ENCODE peak calls at places on chromosomes 16 and 17, in seven cellular contexts. R is AG04450, L is AG09319, F is upper lobe of right lung, B is brain microvascular endothelial cell, U is A549, K is spleen. P is an unnamed sample.

GRCh38 chr17:38428150-38428642 is at the start of gene ARHGAP23:
- DNase-seq in R (peak), L (no peak), F (peak), B (no peak), U (peak), K (peak), P (peak)

GRCh38 chr17:17837380-17837821 is 615 bp upstream of the SREBF1 start:
- DNase-seq in R (no peak), L (peak), F (no peak), B (peak), U (peak), K (no peak), P (no peak)

GRCh38 chr17:81386646-81387234 is 8.5 kb upstream of the BAHCC1 start:
- DNase-seq in R (no peak), L (no peak), F (peak), B (no peak), U (no peak), K (no peak), P (no peak)

GRCh38 chr16:11145173-11145820 is 110.7 kb downstream of the SOCS1 start:
- DNase-seq in R (no peak), L (no peak), F (no peak), B (no peak), U (no peak), K (no peak), P (no peak)

GRCh38 chr17:57051886-57052342 is 33.1 kb upstream of the AKAP1 start:
- DNase-seq in R (no peak), L (no peak), F (no peak), B (no peak), U (no peak), K (no peak), P (no peak)

GRCh38 chr16:27355610-27356009 is 41.8 kb downstream of the IL4R start:
- DNase-seq in R (no peak), L (no peak), F (peak), B (peak), U (no peak), K (peak), P (no peak)

GRCh38 chr16:4591706-4592470 is 22.8 kb downstream of the UBALD1 start:
- DNase-seq in R (no peak), L (no peak), F (no peak), B (no peak), U (no peak), K (no peak), P (no peak)

GRCh38 chr17:76599699-76600460 is 14.2 kb upstream of the ST6GALNAC2 start:
- DNase-seq in R (no peak), L (no peak), F (peak), B (no peak), U (no peak), K (no peak), P (no peak)

GRCh38 chr17:28416703-28417311 is 10.8 kb upstream of the SLC46A1 start:
- DNase-seq in R (peak), L (no peak), F (no peak), B (peak), U (peak), K (no peak), P (peak)

GRCh38 chr16:86325895-86326294 is 184.4 kb upstream of the FOXF1 start:
- DNase-seq in R (no peak), L (no peak), F (no peak), B (no peak), U (no peak), K (no peak), P (no peak)

GRCh38 chr17:8696456-8696855 is 48.2 kb downstream of the CCDC42 start:
- DNase-seq in R (no peak), L (no peak), F (no peak), B (no peak), U (no peak), K (no peak), P (no peak)

GRCh38 chr17:76233588-76234353 is 6.5 kb downstream of the RNF157 start:
- DNase-seq in R (no peak), L (no peak), F (no peak), B (no peak), U (no peak), K (no peak), P (no peak)

GRCh38 chr16:49112754-49113153 is 168.9 kb downstream of the CBLN1 start:
- DNase-seq in R (no peak), L (no peak), F (no peak), B (no peak), U (no peak), K (no peak), P (no peak)

GRCh38 chr17:53749178-53749577 is 73.5 kb upstream of the KIF2B start:
- DNase-seq in R (no peak), L (no peak), F (no peak), B (no peak), U (no peak), K (no peak), P (no peak)

GRCh38 chr16:80968386-80969113 is 38.1 kb downstream of the CMC2 start:
- DNase-seq in R (no peak), L (no peak), F (no peak), B (peak), U (peak), K (no peak), P (no peak)

GRCh38 chr17:16371742-16372141 is 9.1 kb upstream of the UBB start:
- DNase-seq in R (peak), L (peak), F (no peak), B (peak), U (no peak), K (no peak), P (no peak)

GRCh38 chr17:76534831-76535732 is 2.4 kb downstream of the CYGB start:
- DNase-seq in R (no peak), L (no peak), F (peak), B (no peak), U (no peak), K (peak), P (no peak)

GRCh38 chr17:7147772-7148171 is 31.4 kb downstream of the ASGR1 start:
- DNase-seq in R (no peak), L (no peak), F (no peak), B (no peak), U (no peak), K (peak), P (no peak)

GRCh38 chr16:12095275-12096161 is 119.0 kb downstream of the SNX29 start:
- DNase-seq in R (peak), L (no peak), F (peak), B (peak), U (peak), K (peak), P (peak)

GRCh38 chr16:75250809-75251279 is 580 bp downstream of the BCAR1 start:
- DNase-seq in R (no peak), L (no peak), F (peak), B (no peak), U (peak), K (no peak), P (peak)

GRCh38 chr17:80397686-80398085 is 17.3 kb upstream of the ENDOV start:
- DNase-seq in R (no peak), L (no peak), F (no peak), B (no peak), U (no peak), K (no peak), P (no peak)

GRCh38 chr16:17370233-17371013 is 100.3 kb downstream of the XYLT1 start:
- DNase-seq in R (no peak), L (no peak), F (no peak), B (no peak), U (no peak), K (no peak), P (no peak)

GRCh38 chr17:82205720-82206508 is 6.7 kb downstream of the CCDC57 start:
- DNase-seq in R (peak), L (peak), F (peak), B (peak), U (peak), K (peak), P (peak)

GRCh38 chr17:6241996-6242395 is 171.8 kb downstream of the WSCD1 start:
- DNase-seq in R (no peak), L (no peak), F (no peak), B (no peak), U (no peak), K (no peak), P (no peak)

GRCh38 chr16:530111-530817 is 2.8 kb downstream of the CAPN15 start:
- DNase-seq in R (no peak), L (no peak), F (no peak), B (no peak), U (no peak), K (no peak), P (no peak)

GRCh38 chr17:32927201-32927723 is 691 bp upstream of the TMEM98 start:
- DNase-seq in R (no peak), L (no peak), F (no peak), B (no peak), U (no peak), K (no peak), P (no peak)

GRCh38 chr17:45228121-45228941 is 6.6 kb downstream of the FMNL1 start:
- DNase-seq in R (no peak), L (no peak), F (no peak), B (no peak), U (no peak), K (peak), P (no peak)

GRCh38 chr17:81890447-81891302 is 711 bp downstream of the ALYREF start:
- DNase-seq in R (no peak), L (no peak), F (no peak), B (no peak), U (no peak), K (peak), P (no peak)

GRCh38 chr17:73514146-73514863 is 129.9 kb downstream of the SDK2 start:
- DNase-seq in R (no peak), L (no peak), F (no peak), B (no peak), U (no peak), K (no peak), P (no peak)

GRCh38 chr16:50372611-50373344 is 4.0 kb upstream of the BRD7 start:
- DNase-seq in R (no peak), L (peak), F (no peak), B (no peak), U (no peak), K (no peak), P (no peak)

GRCh38 chr16:24562811-24563210 is 23.4 kb downstream of the RBBP6 start:
- DNase-seq in R (no peak), L (no peak), F (no peak), B (no peak), U (no peak), K (no peak), P (no peak)

GRCh38 chr16:87203060-87203656 is 114.0 kb downstream of the C16orf95 start:
- DNase-seq in R (peak), L (peak), F (peak), B (peak), U (peak), K (no peak), P (peak)

GRCh38 chr16:75258807-75259141 is 7.3 kb upstream of the BCAR1 start:
- DNase-seq in R (no peak), L (no peak), F (no peak), B (no peak), U (no peak), K (no peak), P (no peak)

DNA sequence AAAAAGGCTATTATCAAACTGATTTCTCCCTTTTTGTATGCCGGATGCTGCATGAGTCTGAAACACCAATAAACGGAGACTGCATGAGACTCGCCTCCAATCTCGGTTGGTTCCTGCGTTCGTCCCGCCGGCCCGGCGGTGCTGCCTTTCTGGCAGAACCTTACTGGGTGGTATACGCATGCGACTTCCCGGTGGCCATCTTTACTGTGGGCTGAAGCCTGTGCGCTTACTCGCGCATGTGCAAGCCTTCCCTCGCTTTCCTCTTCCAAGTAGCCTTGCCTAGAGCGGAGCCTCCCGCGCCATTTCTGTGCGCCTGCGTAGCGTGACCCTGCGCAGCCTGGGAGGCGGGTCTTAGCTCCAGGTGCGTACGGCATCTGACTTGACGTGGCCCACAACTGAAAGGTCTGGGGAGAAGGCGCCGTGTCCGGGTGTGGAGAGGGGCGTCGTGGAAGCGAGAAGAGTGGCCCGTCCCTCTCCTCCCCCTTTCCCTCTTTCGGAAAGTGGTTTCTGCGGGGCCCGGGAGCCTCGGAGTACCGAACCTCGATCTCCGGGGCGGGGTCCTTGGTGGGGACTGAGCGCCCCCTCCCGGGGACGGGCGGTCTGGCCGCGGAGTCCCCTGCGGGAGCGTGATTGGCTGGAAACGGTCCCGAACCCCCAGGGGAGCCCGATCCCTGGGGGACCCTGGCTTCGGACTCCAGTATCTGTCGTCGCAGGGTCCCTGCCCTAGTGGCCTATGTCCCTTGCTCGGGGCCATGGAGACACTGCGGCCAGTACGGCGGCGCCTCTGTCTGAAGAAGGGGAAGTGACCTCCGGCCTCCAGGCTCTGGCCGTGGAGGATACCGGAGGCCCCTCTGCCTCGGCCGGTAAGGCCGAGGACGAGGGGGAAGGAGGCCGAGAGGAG is at the start of gene PAGR1:
- DNase-seq in R (peak), L (peak), F (peak), B (peak), U (peak), K (peak), P (peak)
- TF ChIP-seq CTCF in R (peak), L (peak), F (peak), B (peak), U (peak), K (peak), P (peak)

GRCh38 chr16:61946019-61946418 is 90.2 kb downstream of the CDH8 start:
- DNase-seq in R (no peak), L (no peak), F (no peak), B (no peak), U (no peak), K (no peak), P (no peak)
- TF ChIP-seq CTCF in R (no peak), L (no peak), F (no peak), B (peak), U (no peak), K (no peak), P (no peak)

GRCh38 chr16:66930189-66930588 is 4.0 kb downstream of the CIAO2B start:
- DNase-seq in R (no peak), L (no peak), F (no peak), B (peak), U (no peak), K (no peak), P (no peak)
- TF ChIP-seq CTCF in R (no peak), L (no peak), F (no peak), B (no peak), U (no peak), K (no peak), P (no peak)

DNA sequence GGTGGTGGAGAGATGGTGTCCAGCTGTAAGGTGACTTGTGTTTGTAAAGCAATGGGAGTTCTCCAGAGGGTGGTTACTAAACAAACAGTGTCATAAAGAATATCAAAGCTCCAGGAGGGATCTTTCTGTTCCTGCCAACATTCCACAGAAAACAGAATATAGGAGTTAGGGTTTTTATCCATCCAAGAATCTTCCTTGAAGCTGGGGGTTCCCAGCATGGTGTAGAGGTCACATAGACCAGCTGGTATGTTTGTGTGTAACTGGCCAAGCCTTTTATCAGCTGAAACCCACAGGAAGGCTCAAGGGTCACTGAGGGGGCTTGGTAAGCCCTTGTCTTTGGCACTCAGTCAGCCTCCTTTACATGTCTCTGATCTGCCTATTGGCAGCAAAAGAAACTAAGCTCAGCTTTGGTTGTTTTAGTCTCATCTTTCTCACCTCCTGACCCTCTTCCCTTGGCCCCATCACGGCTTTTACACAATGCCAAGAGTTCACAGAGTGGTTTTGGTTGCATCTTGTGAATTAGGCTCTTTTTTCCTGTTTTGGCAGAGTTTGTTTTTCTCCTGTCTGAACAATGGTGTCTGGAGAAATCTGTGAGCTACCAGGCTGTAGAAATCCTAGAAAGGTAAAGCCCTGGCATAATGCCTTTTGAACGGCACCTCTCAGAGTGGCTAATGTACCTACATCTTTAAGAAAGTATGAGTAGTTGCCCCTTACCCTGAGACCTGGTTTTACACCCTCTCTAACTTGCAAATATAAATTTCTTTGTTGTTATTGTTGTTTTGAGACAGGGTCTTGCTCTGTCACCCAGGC is 4.6 kb downstream of the CNTD1 start:
- DNase-seq in R (peak), L (no peak), F (no peak), B (no peak), U (no peak), K (no peak), P (no peak)
- TF ChIP-seq CTCF in R (no peak), L (no peak), F (no peak), B (no peak), U (no peak), K (no peak), P (no peak)

GRCh38 chr16:52554334-52554733 is 7.4 kb upstream of the TOX3 start:
- DNase-seq in R (no peak), L (no peak), F (no peak), B (no peak), U (no peak), K (no peak), P (no peak)

GRCh38 chr16:52552643-52553042 is 5.7 kb upstream of the TOX3 start:
- DNase-seq in R (no peak), L (no peak), F (no peak), B (no peak), U (no peak), K (no peak), P (no peak)

GRCh38 chr16:52555572-52555971 is 8.6 kb upstream of the TOX3 start:
- DNase-seq in R (no peak), L (no peak), F (no peak), B (no peak), U (no peak), K (no peak), P (no peak)

GRCh38 chr16:52556083-52556482 is 9.1 kb upstream of the TOX3 start:
- DNase-seq in R (no peak), L (no peak), F (no peak), B (no peak), U (no peak), K (no peak), P (no peak)

GRCh38 chr16:52553322-52553721 is 6.4 kb upstream of the TOX3 start:
- DNase-seq in R (no peak), L (no peak), F (no peak), B (no peak), U (no peak), K (no peak), P (no peak)
- TF ChIP-seq CTCF in R (peak), L (no peak), F (no peak), B (peak), U (peak), K (no peak), P (peak)

GRCh38 chr17:49513044-49513395 is 17.9 kb downstream of the NGFR start:
- DNase-seq in R (no peak), L (no peak), F (peak), B (no peak), U (no peak), K (peak), P (no peak)

GRCh38 chr17:49513616-49514373 is 18.7 kb downstream of the NGFR start:
- DNase-seq in R (no peak), L (no peak), F (peak), B (no peak), U (no peak), K (peak), P (no peak)

GRCh38 chr17:49515196-49515770 is 20.2 kb downstream of the NGFR start:
- DNase-seq in R (peak), L (peak), F (peak), B (peak), U (peak), K (peak), P (peak)

GRCh38 chr17:49516190-49516589 is 21.1 kb downstream of the NGFR start:
- DNase-seq in R (no peak), L (no peak), F (no peak), B (no peak), U (no peak), K (peak), P (no peak)

GRCh38 chr17:49514374-49514738 is 19.3 kb downstream of the NGFR start:
- DNase-seq in R (no peak), L (no peak), F (no peak), B (no peak), U (peak), K (peak), P (no peak)
- TF ChIP-seq CTCF in R (peak), L (peak), F (no peak), B (peak), U (no peak), K (no peak), P (peak)

DNA sequence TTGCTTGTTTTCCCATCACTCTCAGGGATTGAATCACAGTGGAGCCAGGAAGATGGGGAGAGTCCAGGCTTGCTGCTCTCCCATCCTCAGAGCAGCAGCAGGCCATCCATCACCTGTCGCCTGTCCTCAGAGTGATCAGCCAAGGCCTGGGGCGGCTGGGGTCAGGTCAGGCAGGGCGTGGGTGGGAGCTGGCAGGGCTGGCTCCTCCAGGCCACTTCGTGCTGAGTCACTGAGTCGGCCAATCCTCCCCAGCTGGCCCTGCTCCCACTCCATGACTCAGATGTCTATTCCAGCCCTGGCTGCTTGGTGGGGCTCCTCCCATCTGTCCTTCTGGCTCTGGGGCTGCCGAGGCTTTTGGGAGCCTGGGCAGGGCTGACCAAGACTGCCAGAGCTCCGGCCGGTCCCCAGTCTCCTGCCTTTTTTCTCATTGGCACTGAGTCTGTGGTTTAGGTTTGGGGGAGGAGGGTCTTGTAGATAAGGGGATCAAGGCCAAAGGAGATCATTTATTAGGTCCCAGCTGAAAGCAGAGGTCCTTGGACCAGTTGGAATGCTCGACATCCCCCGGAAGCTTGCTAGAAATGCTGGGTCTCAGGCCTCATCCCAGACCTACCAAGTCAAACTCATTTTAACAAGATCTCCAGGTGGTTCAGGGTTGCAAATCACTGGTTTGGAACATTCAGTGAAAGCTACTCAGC is 72.7 kb downstream of the ABCC1 start:
- DNase-seq in R (peak), L (peak), F (peak), B (peak), U (peak), K (peak), P (no peak)
- TF ChIP-seq CTCF in R (no peak), L (no peak), F (no peak), B (no peak), U (no peak), K (no peak), P (no peak)